ENCODE peak calls at places on chromosomes 3 and 15, in six cellular contexts. B is body of pancreas, E is ascending aorta, V is colonic mucosa, N is tibial nerve, S is pancreas. T is an unnamed sample.

GRCh38 chr3:127628788-127629456 is at the start of gene PODXL2:
- DNase-seq in B (peak), E (no peak), V (peak), N (no peak), S (peak), T (peak)

GRCh38 chr15:48336940-48337339 is 5.7 kb downstream of the DUT start:
- DNase-seq in B (no peak), E (no peak), V (no peak), N (no peak), S (no peak), T (peak)

GRCh38 chr15:34849364-34849959 is 54.1 kb upstream of the ACTC1 start:
- DNase-seq in B (no peak), E (no peak), V (no peak), N (no peak), S (no peak), T (no peak)

GRCh38 chr3:90099493-90099892 is 992.1 kb downstream of the EPHA3 start:
- DNase-seq in B (no peak), E (no peak), V (no peak), N (no peak), S (no peak), T (no peak)

GRCh38 chr3:18019178-18019530 is 276.7 kb upstream of the TBC1D5 start:
- DNase-seq in B (no peak), E (no peak), V (no peak), N (no peak), S (no peak), T (no peak)

GRCh38 chr3:160667452-160667851 is 9.5 kb upstream of the ARL14 start:
- DNase-seq in B (no peak), E (no peak), V (peak), N (no peak), S (no peak), T (no peak)

GRCh38 chr15:38706956-38707355 is 142.3 kb upstream of the RASGRP1 start:
- DNase-seq in B (no peak), E (no peak), V (no peak), N (no peak), S (no peak), T (no peak)

GRCh38 chr3:155194973-155195372 is 98.5 kb downstream of the STRIT1 start:
- DNase-seq in B (no peak), E (no peak), V (no peak), N (no peak), S (no peak), T (no peak)

GRCh38 chr15:59329570-59330350 is 42.9 kb downstream of the MYO1E start:
- DNase-seq in B (peak), E (no peak), V (no peak), N (peak), S (peak), T (no peak)

GRCh38 chr3:64150527-64151238 is 74.6 kb downstream of the PRICKLE2 start:
- DNase-seq in B (peak), E (peak), V (peak), N (no peak), S (peak), T (no peak)

DNA sequence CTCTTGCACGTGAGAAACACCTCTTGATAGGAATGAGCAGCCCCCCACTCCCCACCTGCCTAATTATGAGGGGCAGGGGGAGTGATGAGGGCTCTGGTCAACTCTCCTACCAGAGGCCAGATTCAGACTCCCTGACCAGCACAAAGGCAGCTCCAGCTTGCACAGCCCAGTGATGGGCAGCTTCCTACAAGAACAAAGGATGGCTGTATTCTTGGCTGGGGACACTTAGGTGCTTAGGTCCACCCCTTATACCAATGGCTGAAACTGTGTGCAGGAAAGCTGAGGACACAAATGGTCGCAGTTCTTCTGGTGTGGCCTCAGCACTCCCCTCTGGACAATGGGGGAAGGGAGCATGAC is 81.8 kb downstream of the IQSEC1 start:
- DNase-seq in B (no peak), E (no peak), V (no peak), N (no peak), S (no peak), T (no peak)
- H3K27ac ChIP-seq in B (peak), E (peak), V (no peak), N (no peak), S (peak), T (no peak)

GRCh38 chr15:67824157-67824899 is 981 bp upstream of the SKOR1 start:
- DNase-seq in B (no peak), E (no peak), V (no peak), N (no peak), S (no peak), T (no peak)
- H3K27ac ChIP-seq in B (no peak), E (no peak), V (no peak), N (no peak), S (no peak), T (no peak)

DNA sequence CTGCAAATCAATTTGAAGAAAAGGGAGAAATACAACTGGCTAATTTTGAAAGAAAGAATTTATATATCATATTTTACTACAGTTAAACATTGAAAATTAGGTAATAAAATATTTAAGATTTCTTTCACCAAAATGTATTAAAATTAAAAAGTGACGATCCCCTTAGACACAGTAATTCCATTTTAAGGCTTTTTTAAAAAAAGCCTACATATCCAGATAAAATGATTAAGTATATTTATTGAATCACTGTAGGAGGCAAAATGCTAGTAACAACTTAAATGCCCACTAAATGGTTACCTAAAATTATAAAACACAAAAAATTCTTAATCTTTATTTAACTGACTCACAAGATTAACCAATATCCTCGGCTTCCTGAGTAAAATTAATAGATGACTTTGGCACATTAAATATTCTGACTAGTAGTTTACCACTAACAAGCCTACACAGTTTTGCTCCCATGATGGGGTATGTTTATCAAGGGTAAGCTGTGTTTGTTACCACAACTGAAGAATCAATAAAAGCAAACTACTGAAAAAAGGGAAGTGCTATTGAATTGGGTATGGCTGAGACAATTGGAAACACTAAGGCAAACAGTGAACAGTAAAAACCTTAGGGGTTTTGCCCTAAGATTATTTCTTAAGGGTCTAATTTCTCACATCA is 28.4 kb downstream of the ANKRD28 start:
- DNase-seq in B (no peak), E (no peak), V (no peak), N (no peak), S (no peak), T (no peak)
- H3K27ac ChIP-seq in B (peak), E (no peak), V (no peak), N (peak), S (peak), T (no peak)

GRCh38 chr3:15467227-15468181 is 40.1 kb downstream of the EAF1 start:
- DNase-seq in B (no peak), E (peak), V (no peak), N (no peak), S (no peak), T (no peak)
- H3K27ac ChIP-seq in B (no peak), E (peak), V (no peak), N (no peak), S (no peak), T (no peak)

GRCh38 chr3:161990036-161990435 is 493.4 kb downstream of the OTOL1 start:
- DNase-seq in B (no peak), E (no peak), V (no peak), N (no peak), S (no peak), T (no peak)
- H3K27ac ChIP-seq in B (no peak), E (no peak), V (no peak), N (no peak), S (no peak), T (no peak)

DNA sequence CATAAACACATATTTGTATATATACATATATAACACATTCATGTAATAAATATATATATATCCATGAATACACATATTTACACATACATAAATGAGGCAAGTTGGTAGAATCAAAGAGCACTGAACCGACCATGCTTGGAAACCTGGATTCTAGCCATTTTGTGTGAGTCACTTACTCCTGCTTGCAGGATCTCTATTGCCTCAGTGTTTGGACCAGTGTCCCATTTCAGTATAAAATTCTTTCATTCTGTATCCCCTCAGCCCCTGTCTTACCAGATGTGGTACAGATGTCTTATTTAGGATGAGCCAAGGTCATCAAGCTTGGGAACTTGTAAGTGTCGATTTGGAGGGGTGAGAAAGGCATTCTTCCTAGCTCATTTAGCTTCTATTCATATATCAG is 391.4 kb upstream of the FRG2C start:
- DNase-seq in B (peak), E (no peak), V (no peak), N (no peak), S (no peak), T (no peak)
- H3K27ac ChIP-seq in B (no peak), E (no peak), V (no peak), N (no peak), S (no peak), T (no peak)

GRCh38 chr3:194265996-194266657 is 85.0 kb downstream of the CPN2 start:
- DNase-seq in B (no peak), E (no peak), V (peak), N (no peak), S (no peak), T (no peak)
- H3K27ac ChIP-seq in B (no peak), E (peak), V (peak), N (no peak), S (no peak), T (no peak)

GRCh38 chr15:41780727-41781126 is 6.4 kb downstream of the MAPKBP1 start:
- DNase-seq in B (no peak), E (no peak), V (no peak), N (no peak), S (no peak), T (no peak)
- H3K27ac ChIP-seq in B (no peak), E (no peak), V (no peak), N (no peak), S (no peak), T (no peak)

GRCh38 chr3:98877132-98877531 is 24.4 kb downstream of the DCBLD2 start:
- DNase-seq in B (no peak), E (no peak), V (no peak), N (no peak), S (no peak), T (no peak)
- H3K27ac ChIP-seq in B (no peak), E (no peak), V (no peak), N (no peak), S (no peak), T (no peak)